ENCODE peak calls at places on chromosomes 7 and 10, in four cellular contexts. W is testis, F is choroid plexus epithelial cell, S is transverse colon. Q is an unnamed sample.

GRCh38 chr10:107727762-107728317 is 563.3 kb upstream of the SORCS1 start:
- DNase-seq in W (no peak), F (peak; percentile 32), S (no peak), Q (peak; percentile 35)

GRCh38 chr10:124119933-124120332 is 26.5 kb upstream of the CHST15 start:
- DNase-seq in W (no peak), F (no peak), S (no peak), Q (no peak)

GRCh38 chr10:26781797-26782196 is 79.0 kb downstream of the ABI1 start:
- DNase-seq in W (peak; percentile 32), F (no peak), S (no peak), Q (no peak)

GRCh38 chr10:127376071-127376470 is 173.0 kb upstream of the NPS start:
- DNase-seq in W (no peak), F (no peak), S (no peak), Q (no peak)

GRCh38 chr7:107123392-107123791 is 45.4 kb upstream of the HBP1 start:
- DNase-seq in W (no peak), F (no peak), S (no peak), Q (no peak)

GRCh38 chr7:83976302-83976701 is 218.3 kb downstream of the SEMA3A start:
- DNase-seq in W (no peak), F (peak; percentile 55), S (no peak), Q (peak; percentile 47)

GRCh38 chr10:70119197-70119596 is 13.4 kb downstream of the AIFM2 start:
- DNase-seq in W (no peak), F (no peak), S (no peak), Q (no peak)

GRCh38 chr10:133346413-133346812 is 760 bp upstream of the PRAP1 start:
- DNase-seq in W (no peak), F (no peak), S (no peak), Q (no peak)

GRCh38 chr7:91519241-91520200 is 255.3 kb downstream of the FZD1 start:
- DNase-seq in W (no peak), F (peak; percentile 70), S (no peak), Q (peak; percentile 11)

GRCh38 chr10:99621454-99622246 is 1.4 kb upstream of the SLC25A28 start:
- DNase-seq in W (no peak), F (no peak), S (no peak), Q (no peak)

DNA sequence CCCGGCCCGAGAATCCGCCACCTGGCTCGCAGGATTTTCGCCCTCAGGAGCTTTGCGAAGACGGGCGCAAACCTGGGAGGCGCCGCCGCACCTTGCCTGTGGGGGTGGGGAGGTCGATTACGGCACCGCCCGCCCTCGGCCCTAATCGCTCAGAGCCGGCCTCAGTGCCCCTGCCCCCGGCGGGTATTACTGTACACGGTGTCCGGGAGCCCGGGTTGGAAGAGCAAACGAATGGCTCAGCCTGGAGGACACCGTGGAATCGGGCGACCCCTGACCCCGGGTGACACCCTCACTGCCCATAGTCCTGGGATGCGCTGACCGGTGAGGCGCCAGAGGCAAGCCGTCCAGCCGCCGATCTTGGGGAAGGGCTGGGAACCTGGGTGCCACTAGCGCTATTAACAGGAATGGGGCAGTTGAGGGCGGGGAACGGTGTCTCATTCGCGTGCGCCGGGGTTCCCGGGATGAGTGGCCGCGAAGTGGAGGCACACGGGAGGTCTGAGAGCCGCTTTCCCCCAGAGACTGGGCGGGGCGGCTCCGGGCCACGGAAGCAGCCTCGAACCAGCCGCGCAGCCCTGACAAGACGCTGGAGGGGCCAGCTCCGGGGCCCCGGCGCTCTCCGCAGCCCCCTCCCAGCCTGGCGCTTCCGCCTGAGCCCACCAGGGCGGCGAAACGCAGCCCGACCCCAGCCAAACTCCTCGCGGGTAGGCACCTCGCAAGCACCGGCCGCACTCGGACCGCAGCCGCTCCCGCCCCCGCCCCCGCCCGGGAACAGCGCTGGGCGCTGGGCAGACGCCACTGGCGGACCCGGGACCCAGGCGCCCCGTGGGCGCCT is 167.5 kb downstream of the NRF1 start:
- DNase-seq in W (no peak), F (no peak), S (no peak), Q (no peak)
- TF ChIP-seq CTCF in W (no peak), F (no peak), S (no peak), Q (no peak)

DNA sequence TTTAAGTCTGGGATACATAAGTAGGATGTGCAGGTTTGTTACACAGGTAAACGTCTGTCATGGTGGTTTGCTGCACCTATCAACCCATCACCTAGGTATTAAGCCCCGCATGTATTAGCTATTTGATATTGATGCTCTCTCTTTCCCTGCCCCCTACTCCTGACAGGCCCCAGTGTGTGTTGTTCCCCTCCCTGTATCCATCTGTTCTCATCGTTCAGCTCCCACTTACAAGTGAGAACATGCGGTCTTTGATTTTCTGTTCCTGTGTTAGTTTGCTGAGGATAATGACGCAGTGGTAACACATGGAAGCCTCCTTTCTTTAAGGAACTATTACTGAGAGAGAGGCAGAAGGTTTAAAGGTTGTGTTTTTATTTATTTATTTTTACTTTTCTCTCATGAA is 556.5 kb downstream of the GRM8 start:
- DNase-seq in W (no peak), F (no peak), S (no peak), Q (no peak)
- H3K4me3 ChIP-seq in W (no peak overlapping the region), F (no peak overlapping the region), S (no peak overlapping the region), Q (no peak overlapping the region)

DNA sequence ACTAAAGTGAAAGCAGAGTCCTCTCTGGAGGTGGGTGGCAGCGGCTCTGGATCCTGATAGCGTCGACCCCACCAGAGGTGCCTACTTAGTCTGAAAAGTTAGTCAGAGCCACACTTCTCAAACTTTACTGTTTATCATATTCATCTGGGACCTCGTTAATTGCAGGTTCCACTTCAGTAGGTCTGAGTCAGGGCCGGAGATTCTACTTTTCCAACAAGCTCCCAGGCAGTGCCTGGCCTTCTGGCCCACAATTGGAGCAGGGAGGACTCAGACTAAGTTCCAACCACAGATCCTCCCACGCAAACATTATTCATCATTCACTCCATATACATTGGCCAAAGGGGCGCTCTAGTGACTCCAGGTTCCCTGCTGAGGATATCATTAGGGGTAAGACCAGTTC is 78.1 kb downstream of the VSTM4 start:
- DNase-seq in W (no peak), F (peak; percentile 14), S (no peak), Q (peak; percentile 45)
- TF ChIP-seq CTCF in W (no peak), F (no peak), S (no peak), Q (no peak)

GRCh38 chr10:89252225-89252585 is 630 bp upstream of the LIPA start:
- DNase-seq in W (no peak), F (no peak), S (no peak), Q (no peak)
- H3K4me3 ChIP-seq in W (peak overlapping the region; percentile 95), F (peak overlapping the region; percentile 98), S (peak overlapping the region; percentile 78), Q (peak overlapping the region; percentile 95)

GRCh38 chr10:80421369-80422220 is 13.2 kb downstream of the PRXL2A start:
- DNase-seq in W (no peak), F (no peak), S (no peak), Q (no peak)
- TF ChIP-seq CTCF in W (no peak), F (no peak), S (no peak), Q (no peak)

GRCh38 chr7:87347207-87347606 is 1.7 kb downstream of the CROT start:
- DNase-seq in W (no peak), F (no peak), S (no peak), Q (no peak)

GRCh38 chr7:87344446-87344845 is 1.0 kb upstream of the CROT start:
- DNase-seq in W (no peak), F (peak; percentile 24), S (no peak), Q (no peak)

GRCh38 chr7:87345166-87345927 is at the start of gene CROT:
- DNase-seq in W (peak; percentile 97), F (peak; percentile 94), S (peak; percentile 98), Q (peak; percentile 92)

GRCh38 chr7:87345962-87346371 is 503 bp downstream of the CROT start:
- DNase-seq in W (no peak), F (no peak), S (no peak), Q (no peak)

GRCh38 chr7:87347682-87348081 is 2.2 kb downstream of the CROT start:
- DNase-seq in W (no peak), F (no peak), S (no peak), Q (no peak)
- H3K4me3 ChIP-seq in W (no peak overlapping the region), F (no peak overlapping the region), S (no peak overlapping the region), Q (no peak overlapping the region)

GRCh38 chr10:77377678-77378352 is 259.8 kb downstream of the KCNMA1 start:
- DNase-seq in W (no peak), F (no peak), S (no peak), Q (no peak)
- TF ChIP-seq CTCF in W (no peak), F (peak; percentile 3), S (no peak), Q (no peak)